ENCODE peak calls at places on chromosomes 12 and 14, in six cellular contexts. P is adrenal gland, E is ovary, C is HFFc6, J is lower leg skin, Z is BJ. S is an unnamed sample.

GRCh38 chr12:64039285-64039871 is 182.7 kb downstream of the KICS2 start:
- DNase-seq in P (no peak), Z (no peak), J (no peak), E (no peak), C (peak), S (peak)

GRCh38 chr12:121465921-121466799 is 66.2 kb downstream of the RNF34 start:
- DNase-seq in P (no peak), Z (no peak), J (no peak), C (no peak), E (no peak), S (peak)

GRCh38 chr12:78928200-78929074 is 63.9 kb downstream of the SYT1 start:
- DNase-seq in J (no peak), E (no peak), P (no peak), C (no peak), Z (no peak), S (peak)

GRCh38 chr12:95838125-95838524 is 20.6 kb upstream of the SNRPF start:
- DNase-seq in E (no peak), J (no peak), C (peak), Z (peak), P (no peak), S (peak)

GRCh38 chr14:87944987-87945604 is 47.9 kb downstream of the GALC start:
- DNase-seq in P (no peak), C (peak), E (no peak), Z (peak), J (no peak), S (peak)

GRCh38 chr14:71487941-71488340 is 444.3 kb upstream of the RGS6 start:
- DNase-seq in P (no peak), C (no peak), E (no peak), Z (no peak), J (no peak), S (peak)

GRCh38 chr12:11510671-11511070 is 115.3 kb upstream of the PRB2 start:
- DNase-seq in P (no peak), Z (no peak), E (no peak), J (peak), C (no peak), S (no peak)

GRCh38 chr14:31159682-31160296 is 47.8 kb downstream of the HECTD1 start:
- DNase-seq in J (no peak), E (peak), P (no peak), Z (peak), C (peak), S (peak)

GRCh38 chr12:132596016-132596415 is 14.4 kb downstream of the LRCOL1 start:
- DNase-seq in J (no peak), Z (no peak), P (no peak), E (no peak), C (peak), S (no peak)

GRCh38 chr12:47277972-47278448 is 198.3 kb upstream of the AMIGO2 start:
- DNase-seq in C (peak), E (no peak), J (no peak), Z (peak), P (no peak), S (peak)

GRCh38 chr12:99529966-99530365 is 117.6 kb upstream of the GARIN6 start:
- DNase-seq in E (no peak), C (no peak), P (no peak), J (no peak), Z (peak), S (peak)

GRCh38 chr14:52879958-52880357 is 70.9 kb downstream of the FERMT2 start:
- DNase-seq in J (no peak), P (no peak), Z (no peak), C (no peak), E (no peak), S (peak)

GRCh38 chr12:84636801-84637285 is 275.8 kb downstream of the SLC6A15 start:
- DNase-seq in C (peak), P (no peak), Z (peak), J (no peak), E (no peak), S (no peak)

GRCh38 chr12:93972411-93973208 is 175.8 kb upstream of the PLXNC1 start:
- DNase-seq in J (no peak), Z (no peak), P (no peak), E (no peak), C (peak), S (peak)

DNA sequence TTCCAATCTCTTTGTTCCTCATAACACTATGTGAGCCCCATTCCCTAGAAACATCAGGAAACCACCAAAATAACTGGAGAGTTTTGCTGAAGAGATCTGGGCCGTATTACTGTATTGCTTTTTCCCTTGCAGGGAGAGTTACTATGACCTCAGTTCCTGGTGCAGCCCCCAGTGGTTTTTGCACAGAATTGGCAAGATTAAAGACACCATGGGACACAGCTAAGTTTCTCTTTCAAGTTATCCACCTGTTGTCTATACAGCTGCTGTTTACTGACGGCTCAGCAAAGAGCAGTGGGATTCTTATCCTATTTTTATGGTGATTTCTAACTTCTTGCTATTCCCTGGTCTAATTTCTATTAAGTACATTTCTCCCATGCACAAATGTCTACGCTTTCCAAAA is 77.1 kb upstream of the SLC35F4 start:
- DNase-seq in J (no peak), P (no peak), Z (no peak), E (no peak), C (no peak), S (no peak)
- TF ChIP-seq CTCF in J (no peak), P (no peak), Z (no peak), E (no peak), C (no peak), S (no peak)

GRCh38 chr12:103331643-103332042 is 164.1 kb downstream of the C12orf42 start:
- DNase-seq in C (no peak), J (no peak), P (no peak), E (no peak), Z (no peak), S (no peak)
- TF ChIP-seq CTCF in C (no peak), J (no peak), P (no peak), E (no peak), Z (no peak), S (no peak)

GRCh38 chr12:3342051-3342450 is 149.0 kb upstream of the PRMT8 start:
- DNase-seq in E (peak), C (peak), Z (no peak), P (peak), J (no peak), S (peak)
- TF ChIP-seq CTCF in E (no peak), C (peak), Z (peak), P (peak), J (no peak), S (peak)

GRCh38 chr14:24275524-24276139 is 4.2 kb upstream of the RABGGTA start:
- DNase-seq in Z (no peak), E (no peak), J (no peak), C (no peak), P (no peak), S (no peak)
- TF ChIP-seq CTCF in Z (no peak), E (no peak), J (no peak), C (no peak), P (no peak), S (no peak)

GRCh38 chr14:34065222-34065621 is 114.3 kb upstream of the EGLN3 start:
- DNase-seq in J (no peak), Z (no peak), E (no peak), P (no peak), C (no peak), S (no peak)

GRCh38 chr14:34065690-34066391 is 115.0 kb upstream of the EGLN3 start:
- DNase-seq in P (no peak), E (no peak), C (no peak), Z (no peak), J (no peak), S (no peak)

GRCh38 chr14:34063042-34063441 is 112.2 kb upstream of the EGLN3 start:
- DNase-seq in C (no peak), P (no peak), J (no peak), E (no peak), Z (no peak), S (no peak)

GRCh38 chr14:34063470-34064164 is 112.7 kb upstream of the EGLN3 start:
- DNase-seq in E (no peak), C (no peak), J (no peak), Z (no peak), P (no peak), S (no peak)

GRCh38 chr14:34064349-34064748 is 113.5 kb upstream of the EGLN3 start:
- DNase-seq in E (peak), J (no peak), Z (no peak), P (no peak), C (peak), S (peak)
- TF ChIP-seq CTCF in E (no peak), J (no peak), Z (no peak), P (no peak), C (no peak), S (no peak)

GRCh38 chr12:25959069-25959961 is 833 bp downstream of the RASSF8 start:
- DNase-seq in C (peak), Z (peak), P (peak), E (peak), J (peak), S (peak)
- TF ChIP-seq CTCF in C (peak), Z (peak), P (no peak), E (no peak), J (no peak), S (no peak)

GRCh38 chr12:126424696-126425095 is 1359.5 kb downstream of the AACS start:
- DNase-seq in E (no peak), P (no peak), C (no peak), Z (no peak), J (no peak), S (no peak)

GRCh38 chr12:126430921-126431320 is 1365.7 kb downstream of the AACS start:
- DNase-seq in J (no peak), C (no peak), E (no peak), P (no peak), Z (no peak), S (no peak)

GRCh38 chr12:126428769-126429168 is 1363.5 kb downstream of the AACS start:
- DNase-seq in C (no peak), J (no peak), E (no peak), P (no peak), Z (no peak), S (no peak)

GRCh38 chr12:126425264-126425663 is 1360.0 kb downstream of the AACS start:
- DNase-seq in P (no peak), C (no peak), E (no peak), J (no peak), Z (no peak), S (no peak)
- TF ChIP-seq CTCF in P (no peak), C (no peak), E (no peak), J (no peak), Z (no peak), S (no peak)

GRCh38 chr12:114240288-114240687 is 165.7 kb downstream of the TBX5 start:
- DNase-seq in P (no peak), C (no peak), E (no peak), J (peak), Z (no peak), S (no peak)

GRCh38 chr12:114248527-114248926 is 157.4 kb downstream of the TBX5 start:
- DNase-seq in P (no peak), C (peak), E (no peak), J (no peak), Z (no peak), S (peak)

GRCh38 chr12:114241973-114242434 is 163.9 kb downstream of the TBX5 start:
- DNase-seq in E (no peak), J (no peak), P (no peak), Z (no peak), C (no peak), S (no peak)

DNA sequence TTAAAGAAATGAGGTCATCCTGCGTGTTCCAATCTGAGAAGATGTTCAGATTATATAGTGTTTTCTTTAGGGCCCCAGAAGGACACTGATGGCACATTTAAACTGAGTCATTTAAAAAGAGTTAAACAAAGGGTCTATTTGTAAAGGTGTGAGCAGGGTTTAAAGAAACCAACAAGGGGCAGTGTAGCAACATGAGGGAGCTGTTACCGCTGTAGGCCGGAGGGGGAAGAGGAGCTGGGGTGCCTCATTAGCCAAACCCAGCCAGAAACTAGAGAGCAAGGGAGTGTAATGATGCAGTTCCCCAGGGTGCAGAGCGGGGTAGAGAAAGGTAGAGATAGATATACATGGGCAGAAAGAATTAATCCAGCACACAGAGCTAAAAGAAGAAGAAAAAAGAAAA is 160.4 kb downstream of the TBX5 start:
- DNase-seq in J (no peak), Z (no peak), P (no peak), E (no peak), C (no peak), S (no peak)
- TF ChIP-seq CTCF in J (no peak), Z (peak), P (no peak), E (no peak), C (peak), S (no peak)

GRCh38 chr12:109739747-109740693 is 26.4 kb downstream of the FAM222A start:
- DNase-seq in E (peak), J (peak), Z (no peak), C (no peak), P (peak), S (no peak)
- TF ChIP-seq CTCF in E (no peak), J (no peak), Z (no peak), C (peak), P (no peak), S (no peak)

S was measured in MCF 10A.